ENCODE peak calls at places on chromosomes 4 and X, in nine cellular contexts. One of them, this sample, is unnamed.
A peak's percentile ranks its signal among the peaks of the same experiment; 100 is the strongest.

GRCh38 chr4:170038232-170038631 is 12.0 kb upstream of the MFAP3L start:
- DNase-seq in stomach: no peak
- DNase-seq in adrenal gland: no peak
- DNase-seq in tibial nerve: no peak
- DNase-seq in breast epithelium: no peak
- DNase-seq in thyroid gland: no peak
- DNase-seq in A549: no peak
- DNase-seq in IMR-90: no peak
- DNase-seq in vagina: no peak
- DNase-seq in this sample: no peak

GRCh38 chrX:97863261-97863660 is 979.6 kb downstream of the RPA4 start:
- DNase-seq in stomach: no peak
- DNase-seq in adrenal gland: no peak
- DNase-seq in tibial nerve: no peak
- DNase-seq in breast epithelium: no peak
- DNase-seq in thyroid gland: no peak
- DNase-seq in A549: no peak
- DNase-seq in IMR-90: no peak
- DNase-seq in vagina: no peak
- DNase-seq in this sample: no peak

GRCh38 chrX:69627744-69628143 is 11.8 kb downstream of the EDA start:
- DNase-seq in stomach: no peak
- DNase-seq in adrenal gland: no peak
- DNase-seq in tibial nerve: no peak
- DNase-seq in breast epithelium: no peak
- DNase-seq in thyroid gland: no peak
- DNase-seq in A549: no peak
- DNase-seq in IMR-90: no peak
- DNase-seq in vagina: no peak
- DNase-seq in this sample: no peak

GRCh38 chr4:950136-951020 is 18.1 kb downstream of the TMEM175 start:
- DNase-seq in stomach: no peak
- DNase-seq in adrenal gland: peak; percentile 15
- DNase-seq in tibial nerve: no peak
- DNase-seq in breast epithelium: no peak
- DNase-seq in thyroid gland: no peak
- DNase-seq in A549: no peak
- DNase-seq in IMR-90: no peak
- DNase-seq in vagina: no peak
- DNase-seq in this sample: no peak

GRCh38 chrX:73850124-73851013 is 287.4 kb downstream of the CHIC1 start:
- DNase-seq in stomach: peak; percentile 45
- DNase-seq in adrenal gland: peak; percentile 60
- DNase-seq in tibial nerve: no peak
- DNase-seq in breast epithelium: peak; percentile 33
- DNase-seq in thyroid gland: peak; percentile 12
- DNase-seq in A549: peak; percentile 3
- DNase-seq in IMR-90: peak; percentile 38
- DNase-seq in vagina: no peak
- DNase-seq in this sample: no peak

GRCh38 chrX:70476934-70477733 is 32.5 kb downstream of the DLG3 start:
- DNase-seq in stomach: peak; percentile 39
- DNase-seq in adrenal gland: no peak
- DNase-seq in tibial nerve: no peak
- DNase-seq in breast epithelium: peak; percentile 38
- DNase-seq in thyroid gland: peak; percentile 51
- DNase-seq in A549: peak; percentile 28
- DNase-seq in IMR-90: peak; percentile 69
- DNase-seq in vagina: no peak
- DNase-seq in this sample: no peak

GRCh38 chrX:48714573-48714972 is 18.0 kb downstream of the SUV39H1 start:
- DNase-seq in stomach: no peak
- DNase-seq in adrenal gland: no peak
- DNase-seq in tibial nerve: no peak
- DNase-seq in breast epithelium: no peak
- DNase-seq in thyroid gland: no peak
- DNase-seq in A549: no peak
- DNase-seq in IMR-90: peak; percentile 17
- DNase-seq in vagina: no peak
- DNase-seq in this sample: no peak

GRCh38 chrX:24876782-24877315 is 138.9 kb downstream of the ARX start:
- DNase-seq in stomach: no peak
- DNase-seq in adrenal gland: no peak
- DNase-seq in tibial nerve: no peak
- DNase-seq in breast epithelium: no peak
- DNase-seq in thyroid gland: no peak
- DNase-seq in A549: no peak
- DNase-seq in IMR-90: no peak
- DNase-seq in vagina: no peak
- DNase-seq in this sample: no peak

GRCh38 chr4:53455766-53456165 is 78.3 kb downstream of the FIP1L1 start:
- DNase-seq in stomach: no peak
- DNase-seq in adrenal gland: no peak
- DNase-seq in tibial nerve: no peak
- DNase-seq in breast epithelium: no peak
- DNase-seq in thyroid gland: no peak
- DNase-seq in A549: no peak
- DNase-seq in IMR-90: no peak
- DNase-seq in vagina: no peak
- DNase-seq in this sample: no peak

GRCh38 chrX:39826813-39827543 is 270.8 kb downstream of the BCOR start:
- DNase-seq in stomach: no peak
- DNase-seq in adrenal gland: no peak
- DNase-seq in tibial nerve: no peak
- DNase-seq in breast epithelium: no peak
- DNase-seq in thyroid gland: no peak
- DNase-seq in A549: no peak
- DNase-seq in IMR-90: no peak
- DNase-seq in vagina: no peak
- DNase-seq in this sample: no peak

GRCh38 chr4:86223472-86223871 is 136.4 kb downstream of the MAPK10 start:
- DNase-seq in stomach: no peak
- DNase-seq in adrenal gland: no peak
- DNase-seq in tibial nerve: no peak
- DNase-seq in breast epithelium: no peak
- DNase-seq in thyroid gland: peak; percentile 10
- DNase-seq in A549: no peak
- DNase-seq in IMR-90: peak; percentile 13
- DNase-seq in vagina: no peak
- DNase-seq in this sample: no peak

GRCh38 chrX:74449937-74450330 is 28.6 kb downstream of the SLC16A2 start:
- DNase-seq in stomach: no peak
- DNase-seq in adrenal gland: no peak
- DNase-seq in tibial nerve: no peak
- DNase-seq in breast epithelium: no peak
- DNase-seq in thyroid gland: no peak
- DNase-seq in A549: no peak
- DNase-seq in IMR-90: peak; percentile 68
- DNase-seq in vagina: no peak
- DNase-seq in this sample: no peak

GRCh38 chr4:3287271-3287971 is 5.4 kb upstream of the RGS12 start:
- DNase-seq in stomach: peak; percentile 20
- DNase-seq in adrenal gland: no peak
- DNase-seq in tibial nerve: no peak
- DNase-seq in breast epithelium: peak; percentile 15
- DNase-seq in thyroid gland: no peak
- DNase-seq in A549: no peak
- DNase-seq in IMR-90: no peak
- DNase-seq in vagina: no peak
- DNase-seq in this sample: no peak

GRCh38 chr4:3525532-3526430 is 6.4 kb downstream of the LRPAP1 start:
- DNase-seq in stomach: no peak
- DNase-seq in adrenal gland: no peak
- DNase-seq in tibial nerve: no peak
- DNase-seq in breast epithelium: no peak
- DNase-seq in thyroid gland: no peak
- DNase-seq in A549: no peak
- DNase-seq in IMR-90: no peak
- DNase-seq in vagina: no peak
- DNase-seq in this sample: no peak

GRCh38 chr4:8534129-8534528 is 46.1 kb upstream of the GPR78 start:
- DNase-seq in stomach: peak; percentile 67
- DNase-seq in adrenal gland: no peak
- DNase-seq in tibial nerve: no peak
- DNase-seq in breast epithelium: peak; percentile 74
- DNase-seq in thyroid gland: peak; percentile 79
- DNase-seq in A549: no peak
- DNase-seq in IMR-90: peak; percentile 66
- DNase-seq in vagina: no peak
- DNase-seq in this sample: no peak

GRCh38 chr4:101954975-101955678 is 164.6 kb downstream of the BANK1 start:
- DNase-seq in stomach: no peak
- DNase-seq in adrenal gland: no peak
- DNase-seq in tibial nerve: no peak
- DNase-seq in breast epithelium: no peak
- DNase-seq in thyroid gland: no peak
- DNase-seq in A549: no peak
- DNase-seq in IMR-90: no peak
- DNase-seq in vagina: no peak
- DNase-seq in this sample: no peak

DNA sequence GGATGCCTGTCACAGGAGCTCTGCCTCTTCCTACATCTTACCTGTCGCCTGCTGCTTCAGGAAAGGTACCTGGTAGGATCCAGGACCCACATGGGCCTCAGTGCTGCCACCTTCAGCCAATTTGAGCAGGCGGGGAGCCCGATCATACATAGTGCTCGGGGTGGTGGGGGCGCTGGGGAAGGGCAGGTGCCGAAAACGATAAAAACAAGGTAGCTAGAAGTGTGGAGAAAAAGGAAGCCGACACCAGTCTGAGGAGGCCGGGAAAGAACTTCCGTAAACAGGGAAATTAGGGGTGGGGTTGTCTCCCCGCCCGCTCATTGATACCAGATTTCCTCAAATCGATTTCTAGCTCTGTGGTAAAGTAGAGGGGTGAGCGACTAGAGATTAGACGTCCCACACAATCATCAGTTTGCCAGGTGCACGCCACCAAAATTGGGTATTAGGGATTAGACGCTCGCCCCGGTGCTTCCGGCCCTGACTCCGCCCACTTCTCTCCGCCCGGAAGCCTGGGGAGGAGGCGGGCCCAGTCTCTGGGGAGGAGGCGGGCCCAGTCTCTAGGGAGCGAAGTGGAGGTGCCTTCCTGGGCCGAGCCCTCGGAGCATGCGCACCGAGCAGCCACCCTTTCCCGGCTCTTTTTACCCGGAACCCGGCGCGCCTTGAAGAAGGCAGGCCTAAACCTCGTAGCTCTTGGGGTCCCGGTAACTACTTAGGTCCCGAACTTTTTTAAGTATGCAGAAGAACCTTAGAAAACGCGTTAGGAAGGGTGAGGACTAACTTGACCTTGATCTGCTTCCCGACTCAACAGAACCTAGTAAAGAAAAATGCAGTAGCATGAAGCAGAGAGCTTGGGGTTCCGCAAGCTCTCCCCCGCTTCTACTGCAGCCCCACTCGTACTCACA is at the start of gene STPG2:
- DNase-seq in stomach: peak; percentile 95
- DNase-seq in adrenal gland: peak; percentile 94
- DNase-seq in tibial nerve: peak; percentile 76
- DNase-seq in breast epithelium: peak; percentile 89
- DNase-seq in thyroid gland: peak; percentile 95
- DNase-seq in A549: peak; percentile 50
- DNase-seq in IMR-90: peak; percentile 81
- DNase-seq in vagina: no peak
- DNase-seq in this sample: peak; percentile 96
- TF ChIP-seq POLR2A in stomach: no peak
- TF ChIP-seq POLR2A in adrenal gland: no peak
- TF ChIP-seq POLR2A in tibial nerve: peak; percentile 40
- TF ChIP-seq POLR2A in breast epithelium: peak; percentile 66
- TF ChIP-seq POLR2A in thyroid gland: peak; percentile 88
- TF ChIP-seq POLR2A in A549: peak; percentile 23
- TF ChIP-seq POLR2A in IMR-90: peak; percentile 29
- TF ChIP-seq POLR2A in vagina: no peak
- TF ChIP-seq POLR2A in this sample: peak; percentile 63

DNA sequence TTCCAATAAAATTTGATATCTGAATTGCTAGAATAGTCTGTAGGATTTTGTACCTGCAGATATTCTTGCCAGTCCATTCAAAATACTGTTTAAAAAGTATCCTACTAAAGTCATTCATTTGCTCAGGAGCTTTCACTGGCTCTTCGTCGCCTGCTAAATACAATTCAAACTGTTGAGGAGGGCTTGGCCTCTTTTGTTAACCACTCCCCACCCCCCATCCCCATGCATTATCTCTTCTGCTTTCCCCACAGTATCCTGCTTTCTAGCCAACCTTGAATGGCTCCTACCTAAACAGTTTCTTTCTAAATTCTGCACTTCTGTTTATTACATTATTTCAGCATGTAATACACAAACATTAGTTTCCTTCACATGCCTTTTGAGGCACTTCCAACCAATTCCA is 230.8 kb downstream of the CPE start:
- DNase-seq in stomach: no peak
- DNase-seq in adrenal gland: no peak
- DNase-seq in tibial nerve: no peak
- DNase-seq in breast epithelium: no peak
- DNase-seq in thyroid gland: no peak
- DNase-seq in A549: no peak
- DNase-seq in IMR-90: no peak
- DNase-seq in vagina: no peak
- DNase-seq in this sample: no peak
- H3K4me1 ChIP-seq in stomach: no peaks in the 10 kb centered on the region
- H3K4me1 ChIP-seq in adrenal gland: no peaks in the 10 kb centered on the region
- H3K4me1 ChIP-seq in tibial nerve: no peaks in the 10 kb centered on the region
- H3K4me1 ChIP-seq in breast epithelium: no peaks in the 10 kb centered on the region
- H3K4me1 ChIP-seq in thyroid gland: no peaks in the 10 kb centered on the region
- H3K4me1 ChIP-seq in A549: no peaks in the 10 kb centered on the region
- H3K4me1 ChIP-seq in IMR-90: no peaks in the 10 kb centered on the region
- H3K4me1 ChIP-seq in vagina: no peaks in the 10 kb centered on the region
- H3K4me1 ChIP-seq in this sample: no peaks in the 10 kb centered on the region

GRCh38 chrX:150715180-150715579 is 22.0 kb downstream of the MTMR1 start:
- DNase-seq in stomach: no peak
- DNase-seq in adrenal gland: no peak
- DNase-seq in tibial nerve: no peak
- DNase-seq in breast epithelium: no peak
- DNase-seq in thyroid gland: no peak
- DNase-seq in A549: no peak
- DNase-seq in IMR-90: no peak
- DNase-seq in vagina: no peak
- DNase-seq in this sample: no peak

DNA sequence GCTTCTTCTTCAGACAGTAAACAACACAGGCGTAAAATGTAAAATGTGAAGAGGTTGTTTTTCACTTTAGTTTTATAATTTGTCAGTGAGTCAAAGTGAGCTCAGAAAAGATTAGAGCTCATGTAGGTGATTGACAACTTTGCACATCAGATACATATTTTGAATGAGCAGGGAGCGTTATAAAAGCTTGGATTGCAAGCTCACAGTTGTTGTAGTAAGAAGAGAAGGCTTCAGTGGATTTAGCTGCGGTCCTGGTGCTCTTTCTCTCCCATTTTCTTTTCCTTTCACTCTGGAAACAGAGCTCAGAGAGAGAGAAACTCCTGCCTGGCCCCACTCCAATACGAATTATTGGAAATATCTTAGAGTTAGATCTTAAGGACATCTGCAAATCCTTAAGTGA is 26.4 kb downstream of the MTMR1 start:
- DNase-seq in stomach: no peak
- DNase-seq in adrenal gland: no peak
- DNase-seq in tibial nerve: no peak
- DNase-seq in breast epithelium: no peak
- DNase-seq in thyroid gland: no peak
- DNase-seq in A549: no peak
- DNase-seq in IMR-90: no peak
- DNase-seq in vagina: no peak
- DNase-seq in this sample: no peak
- TF ChIP-seq CTCF in stomach: no peak
- TF ChIP-seq CTCF in adrenal gland: no peak
- TF ChIP-seq CTCF in tibial nerve: no peak
- TF ChIP-seq CTCF in breast epithelium: no peak
- TF ChIP-seq CTCF in thyroid gland: no peak
- TF ChIP-seq CTCF in A549: no peak
- TF ChIP-seq CTCF in IMR-90: no peak
- TF ChIP-seq CTCF in vagina: no peak
- TF ChIP-seq CTCF in this sample: no peak

GRCh38 chr4:15779336-15779735 is 1.2 kb downstream of the CD38 start:
- DNase-seq in stomach: no peak
- DNase-seq in adrenal gland: peak; percentile 33
- DNase-seq in tibial nerve: no peak
- DNase-seq in breast epithelium: no peak
- DNase-seq in thyroid gland: peak; percentile 46
- DNase-seq in A549: peak; percentile 49
- DNase-seq in IMR-90: peak; percentile 53
- DNase-seq in vagina: no peak
- DNase-seq in this sample: peak; percentile 57
- TF ChIP-seq POLR2A in stomach: no peak
- TF ChIP-seq POLR2A in adrenal gland: no peak
- TF ChIP-seq POLR2A in tibial nerve: no peak
- TF ChIP-seq POLR2A in breast epithelium: no peak
- TF ChIP-seq POLR2A in thyroid gland: no peak
- TF ChIP-seq POLR2A in A549: no peak
- TF ChIP-seq POLR2A in IMR-90: no peak
- TF ChIP-seq POLR2A in vagina: no peak
- TF ChIP-seq POLR2A in this sample: no peak